ENCODE peak calls at places on chromosomes 5 and 9, in nine cellular contexts. H is mucosa of descending colon; V is pancreas; L is CD8-positive, alpha-beta memory T cell; W is left ventricle myocardium inferior; U is CD8-positive, alpha-beta T cell; Q is tibial nerve; S is ovary; K is A549. M is an unnamed sample. For H3K9me3, the result is how much of the 10 kb centered on the place peaks cover.

GRCh38 chr5:158590936-158591863 is 508.5 kb downstream of the EBF1 start:
- DNase-seq in H (no peak), V (no peak), S (peak), W (no peak), U (no peak), K (no peak), L (no peak), Q (peak), M (no peak)

GRCh38 chr5:79074641-79075040 is 5.1 kb downstream of the BHMT2 start:
- DNase-seq in L (no peak), U (no peak), S (no peak), V (no peak), Q (no peak), W (no peak), H (no peak), K (no peak), M (no peak)

GRCh38 chr5:127508644-127509373 is 8.6 kb upstream of the PRRC1 start:
- DNase-seq in W (no peak), S (no peak), L (no peak), V (no peak), U (no peak), H (no peak), Q (no peak), K (no peak), M (no peak)

GRCh38 chr5:170464280-170465127 is 39.3 kb upstream of the KCNIP1 start:
- DNase-seq in H (no peak), V (no peak), K (no peak), U (no peak), L (no peak), Q (no peak), S (no peak), W (no peak), M (no peak)

GRCh38 chr5:172905346-172905756 is 53.9 kb upstream of the RPL26L1 start:
- DNase-seq in Q (no peak), W (no peak), U (no peak), V (peak), H (no peak), K (no peak), S (no peak), L (no peak), M (no peak)

GRCh38 chr5:113052041-113052795 is 75.6 kb downstream of the DCP2 start:
- DNase-seq in K (no peak), W (no peak), U (no peak), L (no peak), H (no peak), V (no peak), Q (no peak), S (no peak), M (no peak)

GRCh38 chr5:74587895-74588294 is 52.6 kb downstream of the ENC1 start:
- DNase-seq in Q (no peak), S (no peak), U (no peak), K (no peak), V (no peak), W (no peak), H (no peak), L (no peak), M (no peak)

GRCh38 chr9:119004618-119004990 is 364.6 kb downstream of the BRINP1 start:
- DNase-seq in K (no peak), W (peak), S (no peak), H (no peak), Q (peak), V (peak), U (no peak), L (no peak), M (no peak)

GRCh38 chr5:96823900-96824351 is 16.2 kb upstream of the ERAP1 start:
- DNase-seq in S (no peak), V (no peak), U (no peak), K (peak), W (no peak), H (no peak), Q (no peak), L (no peak), M (no peak)

GRCh38 chr9:974064-974992 is 2.1 kb upstream of the DMRT3 start:
- DNase-seq in S (no peak), Q (no peak), W (no peak), H (no peak), U (no peak), V (no peak), L (no peak), K (no peak), M (no peak)

GRCh38 chr9:976805-977360 is 428 bp downstream of the DMRT3 start:
- DNase-seq in U (no peak), H (no peak), L (no peak), W (no peak), Q (no peak), K (peak), V (no peak), S (no peak), M (no peak)

GRCh38 chr9:974993-975739 is 1.3 kb upstream of the DMRT3 start:
- DNase-seq in S (no peak), W (no peak), Q (no peak), K (no peak), L (no peak), H (no peak), U (no peak), V (no peak), M (no peak)

GRCh38 chr9:976258-976804 is at the start of gene DMRT3:
- DNase-seq in W (no peak), U (no peak), Q (no peak), L (no peak), S (no peak), V (no peak), K (no peak), H (no peak), M (no peak)

DNA sequence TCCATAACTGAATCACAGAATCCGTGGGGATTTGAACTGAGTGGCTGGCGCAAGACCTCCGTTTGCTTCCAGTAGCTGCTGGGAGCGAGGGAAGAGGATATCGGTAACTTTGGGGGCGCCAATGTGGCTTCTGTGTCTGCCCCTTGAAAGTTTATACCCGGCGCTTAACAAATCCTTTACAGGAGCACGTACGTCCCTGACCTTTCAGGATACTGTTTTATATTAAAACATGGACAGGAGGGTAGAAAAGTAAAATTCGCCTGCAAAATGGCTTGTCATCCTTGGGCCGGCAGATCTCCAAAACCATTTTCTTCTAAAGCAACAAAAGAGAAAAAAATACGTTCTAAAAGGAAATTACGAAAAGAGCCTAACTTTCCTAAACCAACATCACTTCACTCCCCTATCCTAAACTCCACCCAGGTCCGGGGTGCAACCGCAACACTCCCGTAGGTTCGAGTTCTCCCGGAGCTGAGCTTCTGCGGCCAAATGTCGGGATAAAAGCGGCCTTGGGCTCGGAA is 656 bp upstream of the DMRT3 start:
- DNase-seq in K (no peak), L (no peak), H (no peak), U (no peak), S (no peak), W (no peak), Q (no peak), V (no peak), M (no peak)
- H3K9me3 ChIP-seq in K (under half), L (under half), H (under half), U (under half), S (under half), W (under half), Q (under half), V (under half), M (under half)

GRCh38 chr5:153938131-153938842 is 100.4 kb downstream of the FAM114A2 start:
- DNase-seq in Q (no peak), U (no peak), H (no peak), S (no peak), V (no peak), K (no peak), W (no peak), L (no peak), M (no peak)
- H3K9me3 ChIP-seq in Q (under half), U (under half), H (half or more), S (under half), V (under half), K (under half), W (half or more), L (under half), M (under half)

DNA sequence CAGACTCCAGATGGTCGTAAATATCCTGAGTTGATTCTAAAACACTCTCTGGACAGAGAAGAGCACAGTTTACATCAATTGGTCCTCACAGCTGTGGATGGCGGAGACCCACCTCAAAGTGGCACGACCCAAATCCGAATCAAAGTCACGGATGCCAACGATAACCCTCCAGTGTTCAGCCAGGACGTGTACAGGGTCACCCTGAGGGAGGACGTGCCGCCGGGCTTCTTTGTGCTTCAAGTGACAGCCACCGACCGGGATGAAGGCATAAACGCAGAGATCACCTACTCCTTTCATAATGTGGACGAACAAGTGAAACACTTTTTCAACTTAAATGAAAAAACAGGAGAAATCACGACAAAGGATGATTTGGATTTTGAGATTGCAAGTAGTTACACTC is 891 bp downstream of the PCDHGB2 start:
- DNase-seq in U (no peak), K (no peak), H (no peak), Q (no peak), W (no peak), S (no peak), L (no peak), V (no peak), M (no peak)
- H3K9me3 ChIP-seq in U (under half), K (half or more), H (half or more), Q (under half), W (half or more), S (under half), L (under half), V (under half), M (under half)

GRCh38 chr5:28014779-28015178 is 976.4 kb upstream of the CDH9 start:
- DNase-seq in S (no peak), W (no peak), H (no peak), U (no peak), L (no peak), K (no peak), Q (no peak), V (no peak), M (no peak)
- H3K9me3 ChIP-seq in S (under half), W (half or more), H (half or more), U (under half), L (under half), K (under half), Q (under half), V (under half), M (under half)

DNA sequence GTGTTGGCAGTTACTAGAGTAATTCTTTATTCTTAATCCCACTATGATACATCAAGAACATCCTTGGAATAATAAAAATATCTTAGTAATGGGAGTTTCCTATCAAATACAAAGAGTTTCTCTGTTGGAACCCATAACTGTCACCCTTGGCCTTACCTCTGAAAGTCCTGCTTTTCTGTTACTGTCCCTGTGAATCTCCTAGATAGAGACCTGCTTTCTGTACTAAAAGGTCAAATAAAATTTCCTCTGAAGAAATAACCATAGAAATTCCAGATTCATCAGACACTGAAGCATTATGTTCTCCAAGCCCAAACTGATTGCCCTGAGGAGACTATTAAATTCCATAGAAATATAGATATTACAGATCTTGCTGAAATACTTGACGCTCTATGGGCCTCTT is 63.0 kb downstream of the KCNV2 start:
- DNase-seq in L (no peak), H (no peak), W (no peak), S (no peak), K (no peak), Q (no peak), U (no peak), V (no peak), M (no peak)
- H3K9me3 ChIP-seq in L (under half), H (under half), W (under half), S (under half), K (under half), Q (under half), U (under half), V (under half), M (under half)

GRCh38 chr5:141398608-141399007 is 861 bp downstream of the PCDHGB5 start:
- DNase-seq in V (no peak), W (no peak), Q (no peak), U (no peak), S (no peak), H (no peak), L (no peak), K (no peak), M (no peak)
- H3K9me3 ChIP-seq in V (under half), W (half or more), Q (under half), U (under half), S (under half), H (half or more), L (under half), K (half or more), M (under half)

GRCh38 chr5:116303340-116303739 is 218.5 kb downstream of the COMMD10 start:
- DNase-seq in S (no peak), V (no peak), U (no peak), W (no peak), H (no peak), K (no peak), Q (no peak), L (no peak), M (no peak)

GRCh38 chr5:116308391-116308790 is 223.6 kb downstream of the COMMD10 start:
- DNase-seq in K (no peak), Q (no peak), W (no peak), L (no peak), H (no peak), S (no peak), U (no peak), V (no peak), M (no peak)

GRCh38 chr5:116303810-116304209 is 219.0 kb downstream of the COMMD10 start:
- DNase-seq in W (no peak), L (no peak), H (no peak), K (no peak), U (no peak), V (no peak), S (no peak), Q (no peak), M (no peak)

GRCh38 chr5:116301110-116301509 is 216.3 kb downstream of the COMMD10 start:
- DNase-seq in Q (no peak), K (no peak), L (no peak), H (no peak), U (no peak), V (no peak), S (no peak), W (no peak), M (no peak)

DNA sequence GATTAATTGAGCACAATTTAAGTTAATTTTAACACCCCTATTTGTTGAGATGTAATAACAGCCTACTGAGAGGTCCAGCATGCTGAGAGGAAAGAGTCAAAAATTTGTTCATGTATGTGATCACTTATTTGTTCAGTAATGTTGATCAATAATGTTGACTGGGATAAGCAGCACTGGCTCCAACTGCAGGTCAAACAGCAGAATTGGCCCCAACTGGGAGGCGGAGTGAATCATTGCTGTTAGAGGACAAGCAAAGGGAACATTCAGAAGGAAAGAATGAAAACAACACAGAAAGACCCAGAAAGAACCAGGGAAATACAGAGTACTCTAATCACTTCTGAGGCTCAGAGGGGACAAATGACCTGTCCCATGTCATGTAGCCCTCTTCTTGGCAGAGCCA is 221.1 kb downstream of the COMMD10 start:
- DNase-seq in V (no peak), L (no peak), W (no peak), S (no peak), H (no peak), U (no peak), Q (no peak), K (no peak), M (no peak)
- H3K9me3 ChIP-seq in V (under half), L (under half), W (half or more), S (under half), H (under half), U (under half), Q (under half), K (under half), M (under half)

DNA sequence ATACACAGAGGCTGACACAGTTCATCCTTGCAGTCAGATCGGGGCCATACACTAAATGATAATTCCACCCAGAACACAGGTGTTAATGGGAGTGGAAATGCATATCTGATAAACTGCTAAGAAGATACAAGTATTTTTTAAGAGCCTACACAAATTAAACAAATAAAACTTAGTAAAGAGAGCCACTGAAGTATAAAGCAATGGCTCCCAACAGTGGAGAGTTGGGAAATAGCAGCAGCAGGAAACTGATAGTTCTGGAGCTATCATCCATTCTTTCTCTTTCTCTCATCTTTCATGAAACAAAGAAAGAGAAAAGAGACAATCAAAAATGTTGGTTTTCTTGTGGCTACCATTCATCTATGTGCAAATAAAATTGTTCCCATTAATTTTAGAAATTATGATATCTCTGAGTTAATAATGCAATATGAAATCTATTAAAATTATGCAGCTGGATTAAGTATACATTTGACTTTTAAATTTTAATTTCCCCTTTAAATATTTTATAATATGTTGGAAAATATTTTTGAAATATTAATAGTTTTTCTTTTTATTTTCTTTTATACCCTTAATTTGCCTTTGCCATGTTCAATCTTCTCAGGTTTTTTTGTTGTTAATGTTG is 120.8 kb downstream of the EMB start:
- DNase-seq in U (no peak), V (no peak), S (no peak), H (no peak), W (no peak), K (no peak), Q (no peak), L (no peak), M (no peak)
- H3K9me3 ChIP-seq in U (under half), V (under half), S (under half), H (under half), W (under half), K (under half), Q (under half), L (under half), M (under half)

DNA sequence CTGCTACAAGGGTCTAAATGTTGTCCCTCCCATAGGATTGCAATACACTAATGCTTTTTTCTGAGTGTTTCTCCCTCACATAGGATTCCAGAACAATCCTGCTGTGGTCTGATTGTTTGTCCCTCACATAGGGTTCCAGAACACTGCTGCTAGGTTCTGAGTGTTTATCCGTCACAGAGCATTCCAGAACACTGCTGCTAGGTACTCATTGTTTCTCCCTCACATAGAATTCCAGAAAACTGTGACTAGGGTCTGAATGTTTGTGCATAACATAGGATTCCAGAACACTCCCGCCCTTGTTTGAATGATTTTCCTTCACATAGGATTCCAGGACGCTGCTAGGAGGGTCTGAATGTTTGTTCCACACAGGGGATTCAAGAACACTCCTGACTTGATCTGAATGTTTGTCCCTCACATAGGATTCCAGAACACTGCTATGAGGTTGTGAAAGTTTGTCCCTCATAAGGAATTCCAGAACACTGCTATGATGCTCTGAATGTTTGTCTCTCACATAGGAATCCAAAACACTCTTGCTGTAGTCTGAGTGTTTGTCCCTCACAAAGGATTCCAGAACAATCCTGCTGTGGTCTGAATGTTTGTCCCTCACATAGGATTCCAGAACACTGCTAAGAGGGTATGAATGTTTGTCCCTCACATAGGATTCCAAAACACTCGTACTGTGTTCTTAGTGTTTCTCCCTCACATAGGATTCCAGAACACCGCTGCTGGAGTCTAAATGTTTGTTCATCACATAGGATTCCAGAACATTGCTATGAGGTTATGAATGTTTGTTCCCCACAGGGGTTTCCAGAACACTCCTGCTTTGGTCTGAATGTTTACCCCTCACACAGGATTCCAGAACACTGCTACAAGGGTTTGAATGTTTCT is 213.5 kb downstream of the FOXD4L6 start:
- DNase-seq in W (no peak), Q (no peak), S (no peak), L (no peak), H (no peak), K (no peak), V (no peak), U (no peak), M (no peak)
- H3K9me3 ChIP-seq in W (half or more), Q (under half), S (under half), L (under half), H (half or more), K (half or more), V (under half), U (under half), M (half or more)